ENCODE peak calls at places on chromosomes 13 and 19, in eight cellular contexts. Y is effector memory CD4-positive, alpha-beta T cell; Z is stimulated activated CD4-positive, alpha-beta T cell treated with anti-CD3 and anti-CD28 coated beads, Interleukin-2, amount 100 ng/mL, for 48 hours; G is globus pallidus; X is kidney tubule cell; L is GM12892; V is right cardiac atrium; I is brain microvascular endothelial cell. O is an unnamed sample.

GRCh38 chr13:79989251-79989661 is 351.7 kb downstream of the SPRY2 start:
- DNase-seq in I (no peak), G (no peak), V (no peak), X (peak), Z (no peak), L (no peak), Y (no peak), O (no peak)

GRCh38 chr19:30924670-30925069 is 424.6 kb downstream of the TSHZ3 start:
- DNase-seq in Z (no peak), G (no peak), L (no peak), X (no peak), V (no peak), I (no peak), Y (no peak), O (no peak)

GRCh38 chr19:14439014-14439413 is 5.9 kb downstream of the PKN1 start:
- DNase-seq in G (no peak), Z (no peak), L (no peak), V (no peak), X (no peak), Y (no peak), I (no peak), O (no peak)

GRCh38 chr13:40801255-40802217 is 12.1 kb downstream of the SLC25A15 start:
- DNase-seq in Y (no peak), Z (no peak), X (no peak), V (no peak), I (no peak), L (no peak), G (no peak), O (no peak)

GRCh38 chr13:59776924-59777690 is 386.6 kb downstream of the DIAPH3 start:
- DNase-seq in I (peak), G (no peak), X (peak), Y (no peak), Z (no peak), L (no peak), V (no peak), O (no peak)

GRCh38 chr13:31982124-31982523 is 49.5 kb upstream of the FRY start:
- DNase-seq in I (peak), G (no peak), L (no peak), Z (no peak), V (no peak), X (peak), Y (no peak), O (no peak)

GRCh38 chr19:10699650-10700335 is 1.4 kb upstream of the QTRT1 start:
- DNase-seq in I (peak), L (no peak), Y (peak), V (peak), Z (peak), G (no peak), X (peak), O (no peak)

GRCh38 chr19:17873661-17874422 is 2.1 kb downstream of the SLC5A5 start:
- DNase-seq in Y (peak), G (no peak), L (peak), I (no peak), Z (peak), X (peak), V (peak), O (no peak)

GRCh38 chr19:37914908-37915307 is 7.9 kb downstream of the SIPA1L3 start:
- DNase-seq in L (no peak), Z (no peak), G (no peak), V (no peak), I (no peak), X (no peak), Y (no peak), O (no peak)

GRCh38 chr19:48631254-48631653 is 5.9 kb downstream of the DBP start:
- DNase-seq in V (no peak), I (no peak), Z (no peak), L (no peak), Y (no peak), G (no peak), X (no peak), O (no peak)

GRCh38 chr13:81577601-81578000 is 1236.7 kb upstream of the SPRY2 start:
- DNase-seq in I (no peak), X (peak), L (no peak), Z (no peak), Y (no peak), G (peak), V (no peak), O (no peak)

GRCh38 chr13:29538625-29538976 is 56.9 kb downstream of the SLC7A1 start:
- DNase-seq in V (no peak), L (no peak), I (no peak), X (no peak), Y (no peak), G (no peak), Z (no peak), O (no peak)

GRCh38 chr19:32339988-32340874 is 5.2 kb upstream of the ZNF507 start:
- DNase-seq in G (peak), I (peak), V (peak), L (peak), Y (peak), Z (peak), X (peak), O (peak)

GRCh38 chr13:29925457-29925856 is 75.0 kb upstream of the UBL3 start:
- DNase-seq in Z (no peak), X (peak), V (peak), I (peak), L (no peak), G (peak), Y (no peak), O (no peak)

GRCh38 chr13:113584205-113584869 is at the start of gene TFDP1:
- DNase-seq in V (peak), Z (peak), I (peak), L (peak), Y (peak), G (peak), X (peak), O (peak)

GRCh38 chr19:49988433-49988832 is 27.5 kb upstream of the SIGLEC11 start:
- DNase-seq in X (peak), G (no peak), I (peak), Z (peak), Y (no peak), V (no peak), L (no peak), O (no peak)

GRCh38 chr19:20079487-20079886 is 1.7 kb downstream of the ZNF90 start:
- DNase-seq in I (no peak), X (no peak), Z (no peak), G (no peak), Y (no peak), V (peak), L (no peak), O (no peak)

GRCh38 chr13:114115191-114115671 is 17.2 kb downstream of the RASA3 start:
- DNase-seq in V (peak), Y (no peak), L (no peak), Z (no peak), X (peak), G (no peak), I (peak), O (no peak)

GRCh38 chr19:29013325-29013724 is 199.6 kb downstream of the UQCRFS1 start:
- DNase-seq in Z (no peak), V (no peak), Y (no peak), L (no peak), X (no peak), G (no peak), I (no peak), O (no peak)

GRCh38 chr19:8269724-8270123 is 38.4 kb downstream of the CD320 start:
- DNase-seq in X (no peak), I (no peak), L (no peak), G (no peak), Y (no peak), V (peak), Z (no peak), O (no peak)

GRCh38 chr19:48455171-48455907 is at the start of gene KCNJ14:
- DNase-seq in L (no peak), Y (no peak), I (no peak), V (peak), G (no peak), Z (no peak), X (no peak), O (no peak)

GRCh38 chr19:46723023-46723461 is 6.1 kb upstream of the PRKD2 start:
- DNase-seq in V (peak), I (no peak), Z (no peak), Y (no peak), L (no peak), X (no peak), G (no peak), O (no peak)

GRCh38 chr13:45737571-45738002 is 35.5 kb downstream of the CBY2 start:
- DNase-seq in Y (no peak), Z (no peak), G (no peak), X (no peak), L (no peak), V (no peak), I (no peak), O (no peak)

GRCh38 chr13:30149248-30149647 is 158.1 kb downstream of the KATNAL1 start:
- DNase-seq in X (no peak), V (no peak), Y (no peak), I (no peak), G (no peak), Z (no peak), L (no peak), O (no peak)

GRCh38 chr13:99984134-99984462 is 2.5 kb downstream of the ZIC2 start:
- DNase-seq in L (no peak), V (no peak), G (no peak), I (no peak), X (no peak), Z (no peak), Y (no peak), O (no peak)